ENCODE peak calls at places on chromosomes 5 and 9, in seven cellular contexts. One of them, this sample, is unnamed.

GRCh38 chr9:107707419-107707837 is 217.9 kb upstream of the KLF4 start:
- DNase-seq in heart right ventricle: no peak
- DNase-seq in psoas muscle: no peak
- DNase-seq in heart left ventricle: no peak
- DNase-seq in body of pancreas: no peak
- DNase-seq in CD8-positive, alpha-beta T cell: no peak
- DNase-seq in bronchial epithelial cell: peak
- DNase-seq in this sample: no peak

GRCh38 chr5:116502616-116503015 is 72.0 kb downstream of the SEMA6A start:
- DNase-seq in bronchial epithelial cell: no peak
- DNase-seq in CD8-positive, alpha-beta T cell: no peak
- DNase-seq in heart right ventricle: no peak
- DNase-seq in heart left ventricle: no peak
- DNase-seq in body of pancreas: no peak
- DNase-seq in psoas muscle: no peak
- DNase-seq in this sample: no peak

GRCh38 chr9:33289501-33289900 is 815 bp upstream of the NFX1 start:
- DNase-seq in psoas muscle: peak
- DNase-seq in CD8-positive, alpha-beta T cell: peak
- DNase-seq in heart right ventricle: peak
- DNase-seq in heart left ventricle: no peak
- DNase-seq in body of pancreas: peak
- DNase-seq in bronchial epithelial cell: no peak
- DNase-seq in this sample: no peak

GRCh38 chr9:72205513-72205912 is 56.3 kb downstream of the GDA start:
- DNase-seq in psoas muscle: no peak
- DNase-seq in heart right ventricle: no peak
- DNase-seq in bronchial epithelial cell: peak
- DNase-seq in CD8-positive, alpha-beta T cell: no peak
- DNase-seq in body of pancreas: peak
- DNase-seq in heart left ventricle: no peak
- DNase-seq in this sample: no peak

GRCh38 chr5:27316283-27316675 is 277.9 kb upstream of the CDH9 start:
- DNase-seq in CD8-positive, alpha-beta T cell: no peak
- DNase-seq in psoas muscle: no peak
- DNase-seq in bronchial epithelial cell: peak
- DNase-seq in heart right ventricle: no peak
- DNase-seq in heart left ventricle: no peak
- DNase-seq in body of pancreas: no peak
- DNase-seq in this sample: no peak

GRCh38 chr5:157247267-157247666 is 18.7 kb upstream of the CYFIP2 start:
- DNase-seq in heart right ventricle: no peak
- DNase-seq in psoas muscle: no peak
- DNase-seq in heart left ventricle: no peak
- DNase-seq in bronchial epithelial cell: no peak
- DNase-seq in CD8-positive, alpha-beta T cell: no peak
- DNase-seq in body of pancreas: no peak
- DNase-seq in this sample: no peak

GRCh38 chr5:91591076-91591475 is 208.0 kb upstream of the ARRDC3 start:
- DNase-seq in bronchial epithelial cell: no peak
- DNase-seq in CD8-positive, alpha-beta T cell: no peak
- DNase-seq in heart right ventricle: no peak
- DNase-seq in psoas muscle: no peak
- DNase-seq in body of pancreas: no peak
- DNase-seq in heart left ventricle: no peak
- DNase-seq in this sample: no peak

GRCh38 chr5:154447074-154447725 is 1.4 kb downstream of the SAP30L start:
- DNase-seq in psoas muscle: no peak
- DNase-seq in CD8-positive, alpha-beta T cell: no peak
- DNase-seq in bronchial epithelial cell: peak
- DNase-seq in body of pancreas: no peak
- DNase-seq in heart left ventricle: no peak
- DNase-seq in heart right ventricle: no peak
- DNase-seq in this sample: no peak

GRCh38 chr5:172410160-172410559 is 44.2 kb downstream of the SH3PXD2B start:
- DNase-seq in CD8-positive, alpha-beta T cell: no peak
- DNase-seq in heart left ventricle: no peak
- DNase-seq in psoas muscle: no peak
- DNase-seq in body of pancreas: no peak
- DNase-seq in bronchial epithelial cell: no peak
- DNase-seq in heart right ventricle: no peak
- DNase-seq in this sample: no peak

GRCh38 chr9:85040141-85040540 is 370.6 kb downstream of the NTRK2 start:
- DNase-seq in heart right ventricle: no peak
- DNase-seq in CD8-positive, alpha-beta T cell: no peak
- DNase-seq in heart left ventricle: no peak
- DNase-seq in bronchial epithelial cell: peak
- DNase-seq in psoas muscle: no peak
- DNase-seq in body of pancreas: no peak
- DNase-seq in this sample: no peak

GRCh38 chr5:170112876-170113516 is 7.3 kb downstream of the FOXI1 start:
- DNase-seq in CD8-positive, alpha-beta T cell: no peak
- DNase-seq in bronchial epithelial cell: no peak
- DNase-seq in heart right ventricle: no peak
- DNase-seq in body of pancreas: no peak
- DNase-seq in psoas muscle: no peak
- DNase-seq in heart left ventricle: no peak
- DNase-seq in this sample: no peak

GRCh38 chr5:116473706-116474105 is 100.9 kb downstream of the SEMA6A start:
- DNase-seq in bronchial epithelial cell: no peak
- DNase-seq in body of pancreas: no peak
- DNase-seq in CD8-positive, alpha-beta T cell: no peak
- DNase-seq in heart left ventricle: no peak
- DNase-seq in heart right ventricle: no peak
- DNase-seq in psoas muscle: no peak
- DNase-seq in this sample: no peak

GRCh38 chr5:1544294-1545010 is 20.7 kb upstream of the LPCAT1 start:
- DNase-seq in CD8-positive, alpha-beta T cell: no peak
- DNase-seq in psoas muscle: no peak
- DNase-seq in heart left ventricle: no peak
- DNase-seq in heart right ventricle: no peak
- DNase-seq in body of pancreas: no peak
- DNase-seq in bronchial epithelial cell: no peak
- DNase-seq in this sample: no peak

GRCh38 chr9:80664327-80665210 is 1024.8 kb downstream of the TLE1 start:
- DNase-seq in body of pancreas: no peak
- DNase-seq in bronchial epithelial cell: peak
- DNase-seq in heart right ventricle: no peak
- DNase-seq in CD8-positive, alpha-beta T cell: no peak
- DNase-seq in heart left ventricle: no peak
- DNase-seq in psoas muscle: no peak
- DNase-seq in this sample: no peak

GRCh38 chr5:30099634-30100033 is 1093.9 kb upstream of the CDH6 start:
- DNase-seq in bronchial epithelial cell: no peak
- DNase-seq in heart right ventricle: no peak
- DNase-seq in psoas muscle: no peak
- DNase-seq in heart left ventricle: no peak
- DNase-seq in CD8-positive, alpha-beta T cell: no peak
- DNase-seq in body of pancreas: no peak
- DNase-seq in this sample: no peak

DNA sequence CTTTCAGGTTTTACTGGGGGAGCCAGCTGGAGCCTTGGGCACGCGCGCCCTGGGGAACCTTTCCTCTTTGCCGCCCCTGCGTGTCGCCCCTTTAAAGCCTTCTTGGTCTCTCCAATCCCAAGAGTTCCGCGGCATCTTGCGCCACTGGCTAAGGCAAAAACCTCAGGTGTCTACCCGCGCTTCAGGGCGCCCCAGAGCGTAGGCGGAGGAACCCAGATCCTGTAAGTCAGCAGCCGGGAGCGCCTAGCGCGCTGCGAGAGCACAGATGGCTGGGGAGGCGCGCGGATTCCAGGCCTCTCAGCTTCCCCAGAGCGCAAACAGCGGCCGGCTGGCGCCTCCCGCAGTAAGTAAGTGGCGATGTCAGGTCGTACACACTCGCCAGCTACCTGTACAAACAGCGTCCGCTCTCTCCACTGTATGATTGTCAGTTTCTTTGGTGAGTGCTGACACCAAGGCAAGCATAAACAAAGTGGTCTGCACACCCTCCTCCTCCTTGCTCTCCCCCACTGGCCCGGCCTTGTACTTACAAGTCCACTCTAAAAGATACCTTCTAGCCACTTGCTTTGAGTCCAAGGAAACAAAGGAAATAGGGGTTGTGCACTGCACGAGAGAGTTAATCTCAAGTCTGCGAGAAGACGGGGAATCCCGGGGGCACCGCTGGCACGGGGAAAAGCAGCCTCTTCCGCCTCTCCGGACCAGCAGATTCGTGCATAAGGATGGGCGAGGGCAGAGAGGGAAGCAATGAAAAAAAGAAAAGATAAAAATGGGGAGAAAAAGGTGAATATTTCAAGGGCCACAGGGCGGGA is 2.9 kb downstream of the HTR1A start:
- DNase-seq in body of pancreas: peak
- DNase-seq in psoas muscle: peak
- DNase-seq in bronchial epithelial cell: peak
- DNase-seq in CD8-positive, alpha-beta T cell: no peak
- DNase-seq in heart right ventricle: no peak
- DNase-seq in heart left ventricle: no peak
- DNase-seq in this sample: no peak
- TF ChIP-seq CTCF in body of pancreas: peak
- TF ChIP-seq CTCF in psoas muscle: no peak
- TF ChIP-seq CTCF in bronchial epithelial cell: peak
- TF ChIP-seq CTCF in CD8-positive, alpha-beta T cell: no peak
- TF ChIP-seq CTCF in heart right ventricle: no peak
- TF ChIP-seq CTCF in heart left ventricle: no peak
- TF ChIP-seq CTCF in this sample: no peak

GRCh38 chr5:76690704-76691469 is 25.0 kb upstream of the F2R start:
- DNase-seq in CD8-positive, alpha-beta T cell: no peak
- DNase-seq in heart right ventricle: no peak
- DNase-seq in psoas muscle: no peak
- DNase-seq in body of pancreas: no peak
- DNase-seq in heart left ventricle: no peak
- DNase-seq in bronchial epithelial cell: peak
- DNase-seq in this sample: no peak

GRCh38 chr5:76693141-76693540 is 22.8 kb upstream of the F2R start:
- DNase-seq in psoas muscle: no peak
- DNase-seq in CD8-positive, alpha-beta T cell: no peak
- DNase-seq in body of pancreas: no peak
- DNase-seq in heart right ventricle: no peak
- DNase-seq in heart left ventricle: no peak
- DNase-seq in bronchial epithelial cell: no peak
- DNase-seq in this sample: no peak

GRCh38 chr5:76692651-76693050 is 23.3 kb upstream of the F2R start:
- DNase-seq in CD8-positive, alpha-beta T cell: no peak
- DNase-seq in heart left ventricle: no peak
- DNase-seq in body of pancreas: no peak
- DNase-seq in psoas muscle: no peak
- DNase-seq in bronchial epithelial cell: no peak
- DNase-seq in heart right ventricle: no peak
- DNase-seq in this sample: no peak

GRCh38 chr5:76692274-76692540 is 23.7 kb upstream of the F2R start:
- DNase-seq in heart left ventricle: no peak
- DNase-seq in body of pancreas: no peak
- DNase-seq in CD8-positive, alpha-beta T cell: no peak
- DNase-seq in heart right ventricle: no peak
- DNase-seq in psoas muscle: no peak
- DNase-seq in bronchial epithelial cell: no peak
- DNase-seq in this sample: no peak

DNA sequence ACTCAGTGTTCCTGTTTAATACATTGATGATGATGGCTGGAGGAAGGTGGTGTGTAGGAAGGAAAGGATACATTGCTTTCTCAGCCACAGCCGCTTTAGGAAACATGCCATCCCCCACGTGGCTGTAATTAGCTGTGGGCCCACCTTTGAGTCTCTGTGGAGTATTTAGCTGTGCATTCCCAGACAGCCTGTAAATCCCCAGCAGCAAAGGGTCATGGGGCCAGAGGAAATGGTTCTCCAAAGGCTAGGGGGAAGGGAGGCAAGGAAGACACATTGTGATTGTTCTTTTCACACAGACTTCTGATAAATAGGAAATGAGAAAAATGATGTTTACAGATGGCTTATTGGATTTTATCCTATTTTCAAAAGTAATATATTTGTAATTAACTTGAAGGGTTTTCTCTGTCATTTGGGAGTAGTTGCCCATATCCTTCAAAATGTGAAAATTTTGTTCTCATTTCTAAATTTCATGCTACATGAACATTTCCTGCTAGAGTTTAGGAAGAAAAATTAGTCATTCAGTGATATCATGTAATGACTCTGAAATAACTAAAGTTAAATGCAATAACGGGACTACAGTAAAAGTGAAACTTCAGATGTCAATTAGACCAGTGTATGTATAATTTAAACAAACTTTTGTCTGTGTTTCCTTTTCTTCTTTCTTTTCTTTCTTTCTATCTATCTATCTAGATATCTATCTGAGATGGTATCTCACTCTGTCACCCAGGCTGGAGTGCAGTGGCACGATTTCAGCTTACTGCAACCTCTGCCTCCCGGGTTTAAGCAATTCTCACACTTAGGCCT is 24.3 kb upstream of the F2R start:
- DNase-seq in heart left ventricle: peak
- DNase-seq in bronchial epithelial cell: peak
- DNase-seq in psoas muscle: no peak
- DNase-seq in body of pancreas: no peak
- DNase-seq in heart right ventricle: no peak
- DNase-seq in CD8-positive, alpha-beta T cell: no peak
- DNase-seq in this sample: no peak
- H3K4me3 ChIP-seq in heart left ventricle: no peak
- H3K4me3 ChIP-seq in bronchial epithelial cell: no peak
- H3K4me3 ChIP-seq in psoas muscle: no peak
- H3K4me3 ChIP-seq in body of pancreas: no peak
- H3K4me3 ChIP-seq in heart right ventricle: no peak
- H3K4me3 ChIP-seq in CD8-positive, alpha-beta T cell: no peak
- H3K4me3 ChIP-seq in this sample: no peak

GRCh38 chr5:138594305-138595058 is 19.3 kb upstream of the HSPA9 start:
- DNase-seq in body of pancreas: no peak
- DNase-seq in CD8-positive, alpha-beta T cell: no peak
- DNase-seq in heart left ventricle: no peak
- DNase-seq in bronchial epithelial cell: no peak
- DNase-seq in heart right ventricle: no peak
- DNase-seq in psoas muscle: no peak
- DNase-seq in this sample: no peak
- TF ChIP-seq CTCF in body of pancreas: no peak
- TF ChIP-seq CTCF in CD8-positive, alpha-beta T cell: peak
- TF ChIP-seq CTCF in heart left ventricle: no peak
- TF ChIP-seq CTCF in bronchial epithelial cell: peak
- TF ChIP-seq CTCF in heart right ventricle: peak
- TF ChIP-seq CTCF in psoas muscle: no peak
- TF ChIP-seq CTCF in this sample: peak

DNA sequence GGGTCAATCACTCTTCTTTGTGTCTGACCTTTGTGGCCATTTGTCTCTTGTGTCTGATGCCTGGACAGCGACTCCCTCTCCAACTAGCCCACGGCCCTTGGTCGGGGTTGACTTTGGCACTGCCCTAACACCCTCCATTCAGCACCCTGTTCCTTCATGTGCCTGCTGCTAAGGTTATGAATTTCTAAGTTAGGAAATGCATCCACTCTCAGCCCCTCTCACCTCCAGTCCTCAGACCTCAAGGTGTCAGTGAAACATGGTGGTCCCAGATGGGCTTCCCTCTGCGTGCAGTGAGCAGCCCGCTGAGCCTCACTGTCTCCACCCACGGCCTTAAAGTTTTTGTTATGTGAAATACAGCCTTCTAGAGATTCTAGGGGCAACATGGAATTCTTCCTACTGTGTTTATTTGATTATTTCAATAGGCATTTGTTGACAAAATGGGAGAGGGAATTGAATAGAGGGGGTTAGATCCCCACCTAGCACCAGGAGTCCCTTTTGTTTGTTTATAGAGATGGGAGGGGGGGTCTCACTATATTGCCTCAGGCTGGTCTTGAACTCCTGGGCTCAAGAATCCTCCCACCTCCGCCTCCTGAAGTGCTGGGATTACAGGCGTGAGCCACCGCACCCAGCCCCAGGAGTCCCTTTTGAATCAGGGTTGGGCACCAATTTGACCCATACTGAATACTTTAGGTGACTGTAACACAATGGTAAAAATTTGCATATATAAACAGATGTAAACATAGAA is 1.6 kb upstream of the GLIPR2 start:
- DNase-seq in body of pancreas: no peak
- DNase-seq in CD8-positive, alpha-beta T cell: no peak
- DNase-seq in heart right ventricle: no peak
- DNase-seq in psoas muscle: no peak
- DNase-seq in heart left ventricle: no peak
- DNase-seq in bronchial epithelial cell: no peak
- DNase-seq in this sample: no peak
- H3K4me3 ChIP-seq in body of pancreas: no peak
- H3K4me3 ChIP-seq in CD8-positive, alpha-beta T cell: no peak
- H3K4me3 ChIP-seq in heart right ventricle: no peak
- H3K4me3 ChIP-seq in psoas muscle: no peak
- H3K4me3 ChIP-seq in heart left ventricle: no peak
- H3K4me3 ChIP-seq in bronchial epithelial cell: no peak
- H3K4me3 ChIP-seq in this sample: no peak